ENCODE peak calls at places on chromosomes 7 and 10, in four cellular contexts. One of them, this sample, is unnamed.

GRCh38 chr10:67110286-67110685 is 184.4 kb downstream of the LRRTM3 start:
- DNase-seq in left ventricle myocardium inferior: no peak
- DNase-seq in small intestine: no peak
- DNase-seq in aorta: no peak
- DNase-seq in this sample: no peak

GRCh38 chr7:156560075-156560474 is 80.5 kb upstream of the RNF32 start:
- DNase-seq in aorta: no peak
- DNase-seq in left ventricle myocardium inferior: no peak
- DNase-seq in small intestine: peak; percentile 33
- DNase-seq in this sample: no peak

GRCh38 chr7:113715981-113716870 is 202.6 kb downstream of the PPP1R3A start:
- DNase-seq in small intestine: no peak
- DNase-seq in left ventricle myocardium inferior: no peak
- DNase-seq in aorta: no peak
- DNase-seq in this sample: no peak

GRCh38 chr10:24333736-24334135 is 124.8 kb downstream of the KIAA1217 start:
- DNase-seq in small intestine: no peak
- DNase-seq in left ventricle myocardium inferior: no peak
- DNase-seq in aorta: no peak
- DNase-seq in this sample: no peak

GRCh38 chr10:124350806-124351205 is 67.9 kb downstream of the OAT start:
- DNase-seq in aorta: no peak
- DNase-seq in left ventricle myocardium inferior: no peak
- DNase-seq in small intestine: no peak
- DNase-seq in this sample: no peak

GRCh38 chr7:128458956-128459355 is 3.3 kb downstream of the HILPDA start:
- DNase-seq in aorta: no peak
- DNase-seq in small intestine: no peak
- DNase-seq in left ventricle myocardium inferior: no peak
- DNase-seq in this sample: no peak

GRCh38 chr10:97851341-97852001 is 1.8 kb downstream of the GOLGA7B start:
- DNase-seq in left ventricle myocardium inferior: no peak
- DNase-seq in small intestine: no peak
- DNase-seq in aorta: no peak
- DNase-seq in this sample: no peak

GRCh38 chr7:12578930-12579640 is 8.6 kb downstream of the SCIN start:
- DNase-seq in aorta: no peak
- DNase-seq in small intestine: no peak
- DNase-seq in left ventricle myocardium inferior: no peak
- DNase-seq in this sample: no peak

GRCh38 chr7:110595694-110596093 is 495.2 kb upstream of the LRRN3 start:
- DNase-seq in small intestine: no peak
- DNase-seq in left ventricle myocardium inferior: no peak
- DNase-seq in aorta: no peak
- DNase-seq in this sample: no peak

GRCh38 chr7:20075415-20075814 is 141.8 kb downstream of the MACC1 start:
- DNase-seq in aorta: no peak
- DNase-seq in left ventricle myocardium inferior: no peak
- DNase-seq in small intestine: no peak
- DNase-seq in this sample: no peak

GRCh38 chr10:2456834-2457233 is 610.5 kb upstream of the PFKP start:
- DNase-seq in aorta: no peak
- DNase-seq in left ventricle myocardium inferior: no peak
- DNase-seq in small intestine: no peak
- DNase-seq in this sample: no peak

GRCh38 chr7:38178004-38178694 is at the start of gene STARD3NL:
- DNase-seq in aorta: peak; percentile 97
- DNase-seq in left ventricle myocardium inferior: peak; percentile 93
- DNase-seq in small intestine: peak; percentile 100
- DNase-seq in this sample: peak; percentile 99

GRCh38 chr10:93027508-93027907 is 33.1 kb upstream of the CYP26C1 start:
- DNase-seq in small intestine: no peak
- DNase-seq in aorta: no peak
- DNase-seq in left ventricle myocardium inferior: no peak
- DNase-seq in this sample: no peak

GRCh38 chr7:36304099-36304425 is 85.6 kb upstream of the ANLN start:
- DNase-seq in left ventricle myocardium inferior: no peak
- DNase-seq in small intestine: no peak
- DNase-seq in aorta: no peak
- DNase-seq in this sample: no peak

GRCh38 chr10:70560511-70560931 is 42.0 kb downstream of the PRF1 start:
- DNase-seq in aorta: peak; percentile 21
- DNase-seq in small intestine: no peak
- DNase-seq in left ventricle myocardium inferior: no peak
- DNase-seq in this sample: no peak

GRCh38 chr10:675532-675931 is 13.9 kb downstream of the DIP2C start:
- DNase-seq in aorta: no peak
- DNase-seq in small intestine: no peak
- DNase-seq in left ventricle myocardium inferior: no peak
- DNase-seq in this sample: no peak

GRCh38 chr7:4123823-4124222 is 558.3 kb upstream of the FOXK1 start:
- DNase-seq in small intestine: no peak
- DNase-seq in left ventricle myocardium inferior: no peak
- DNase-seq in aorta: peak; percentile 6
- DNase-seq in this sample: no peak

GRCh38 chr7:141490474-141490873 is 60.7 kb upstream of the AGK start:
- DNase-seq in small intestine: no peak
- DNase-seq in left ventricle myocardium inferior: no peak
- DNase-seq in aorta: no peak
- DNase-seq in this sample: no peak

GRCh38 chr10:126504051-126504760 is 115.9 kb upstream of the ADAM12 start:
- DNase-seq in left ventricle myocardium inferior: peak; percentile 16
- DNase-seq in small intestine: peak; percentile 30
- DNase-seq in aorta: no peak
- DNase-seq in this sample: peak; percentile 29

GRCh38 chr10:71685554-71686202 is 33.9 kb downstream of the C10orf105 start:
- DNase-seq in aorta: no peak
- DNase-seq in left ventricle myocardium inferior: no peak
- DNase-seq in small intestine: no peak
- DNase-seq in this sample: no peak

GRCh38 chr10:78543026-78543748 is 509.5 kb downstream of the RPS24 start:
- DNase-seq in left ventricle myocardium inferior: no peak
- DNase-seq in small intestine: no peak
- DNase-seq in aorta: no peak
- DNase-seq in this sample: no peak
- H3K4me1 ChIP-seq in left ventricle myocardium inferior: peaks cover 24% of the 10 kb centered on the region
- H3K4me1 ChIP-seq in small intestine: peaks cover 20% of the 10 kb centered on the region
- H3K4me1 ChIP-seq in aorta: peaks cover 3% of the 10 kb centered on the region
- H3K4me1 ChIP-seq in this sample: no peaks in the 10 kb centered on the region

DNA sequence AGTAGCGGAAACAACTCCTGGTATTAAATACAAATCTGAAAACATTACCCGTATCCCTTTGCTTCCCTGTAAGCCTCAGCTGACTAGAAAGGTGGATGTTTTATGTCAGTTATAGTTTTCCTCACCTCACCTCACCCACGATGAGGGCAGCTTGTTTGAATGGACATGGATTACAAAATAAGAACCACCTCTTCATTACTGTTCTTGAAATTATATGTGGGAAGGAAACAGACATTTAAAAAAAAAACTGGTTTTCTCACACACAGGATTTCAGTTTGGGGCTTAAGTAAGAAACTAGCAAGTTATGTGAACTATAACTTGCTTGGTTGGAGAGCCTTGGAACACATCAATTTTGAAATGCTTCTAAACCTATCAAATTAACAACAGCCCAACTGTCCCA is 232.9 kb upstream of the CCDC6 start:
- DNase-seq in aorta: no peak
- DNase-seq in small intestine: no peak
- DNase-seq in left ventricle myocardium inferior: no peak
- DNase-seq in this sample: no peak
- H3K4me3 ChIP-seq in aorta: no peak overlapping the region
- H3K4me3 ChIP-seq in small intestine: peak overlapping the region; percentile 32
- H3K4me3 ChIP-seq in left ventricle myocardium inferior: peak overlapping the region; percentile 53
- H3K4me3 ChIP-seq in this sample: no peak overlapping the region

GRCh38 chr7:83414947-83415346 is 234.0 kb downstream of the SEMA3E start:
- DNase-seq in aorta: no peak
- DNase-seq in left ventricle myocardium inferior: no peak
- DNase-seq in small intestine: no peak
- DNase-seq in this sample: no peak
- H3K4me1 ChIP-seq in aorta: no peaks in the 10 kb centered on the region
- H3K4me1 ChIP-seq in left ventricle myocardium inferior: no peaks in the 10 kb centered on the region
- H3K4me1 ChIP-seq in small intestine: no peaks in the 10 kb centered on the region
- H3K4me1 ChIP-seq in this sample: no peaks in the 10 kb centered on the region

GRCh38 chr10:21807162-21807561 is 196.4 kb downstream of the DNAJC1 start:
- DNase-seq in small intestine: no peak
- DNase-seq in aorta: no peak
- DNase-seq in left ventricle myocardium inferior: no peak
- DNase-seq in this sample: no peak
- H3K4me3 ChIP-seq in small intestine: no peak overlapping the region
- H3K4me3 ChIP-seq in aorta: no peak overlapping the region
- H3K4me3 ChIP-seq in left ventricle myocardium inferior: no peak overlapping the region
- H3K4me3 ChIP-seq in this sample: no peak overlapping the region

DNA sequence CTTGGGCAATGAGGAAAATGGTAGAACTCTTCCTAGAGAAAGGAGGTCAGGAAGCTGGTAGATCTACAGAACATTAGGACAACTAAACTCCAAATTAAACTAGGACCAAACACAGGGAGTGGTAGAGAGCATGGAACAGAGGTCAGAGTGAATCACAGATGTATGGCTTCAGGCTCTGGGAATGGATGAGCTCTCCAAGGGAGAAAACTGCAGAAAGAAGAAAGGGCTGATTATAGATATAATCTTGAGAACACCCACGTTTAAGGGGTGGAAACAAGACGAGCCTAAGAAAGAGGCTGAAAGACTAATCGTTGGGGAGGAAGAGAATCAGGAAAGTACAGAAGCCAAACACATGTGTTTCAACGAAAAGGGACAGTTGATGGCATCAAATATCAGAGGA is 41.5 kb downstream of the NUDCD3 start:
- DNase-seq in small intestine: no peak
- DNase-seq in aorta: no peak
- DNase-seq in left ventricle myocardium inferior: no peak
- DNase-seq in this sample: no peak
- H3K4me1 ChIP-seq in small intestine: no peaks in the 10 kb centered on the region
- H3K4me1 ChIP-seq in aorta: peaks cover 3% of the 10 kb centered on the region
- H3K4me1 ChIP-seq in left ventricle myocardium inferior: peaks cover 70% of the 10 kb centered on the region
- H3K4me1 ChIP-seq in this sample: no peaks in the 10 kb centered on the region

GRCh38 chr7:54719425-54719824 is 39.6 kb downstream of the SEC61G start:
- DNase-seq in aorta: no peak
- DNase-seq in small intestine: no peak
- DNase-seq in left ventricle myocardium inferior: no peak
- DNase-seq in this sample: no peak
- H3K4me3 ChIP-seq in aorta: no peak overlapping the region
- H3K4me3 ChIP-seq in small intestine: no peak overlapping the region
- H3K4me3 ChIP-seq in left ventricle myocardium inferior: no peak overlapping the region
- H3K4me3 ChIP-seq in this sample: no peak overlapping the region

DNA sequence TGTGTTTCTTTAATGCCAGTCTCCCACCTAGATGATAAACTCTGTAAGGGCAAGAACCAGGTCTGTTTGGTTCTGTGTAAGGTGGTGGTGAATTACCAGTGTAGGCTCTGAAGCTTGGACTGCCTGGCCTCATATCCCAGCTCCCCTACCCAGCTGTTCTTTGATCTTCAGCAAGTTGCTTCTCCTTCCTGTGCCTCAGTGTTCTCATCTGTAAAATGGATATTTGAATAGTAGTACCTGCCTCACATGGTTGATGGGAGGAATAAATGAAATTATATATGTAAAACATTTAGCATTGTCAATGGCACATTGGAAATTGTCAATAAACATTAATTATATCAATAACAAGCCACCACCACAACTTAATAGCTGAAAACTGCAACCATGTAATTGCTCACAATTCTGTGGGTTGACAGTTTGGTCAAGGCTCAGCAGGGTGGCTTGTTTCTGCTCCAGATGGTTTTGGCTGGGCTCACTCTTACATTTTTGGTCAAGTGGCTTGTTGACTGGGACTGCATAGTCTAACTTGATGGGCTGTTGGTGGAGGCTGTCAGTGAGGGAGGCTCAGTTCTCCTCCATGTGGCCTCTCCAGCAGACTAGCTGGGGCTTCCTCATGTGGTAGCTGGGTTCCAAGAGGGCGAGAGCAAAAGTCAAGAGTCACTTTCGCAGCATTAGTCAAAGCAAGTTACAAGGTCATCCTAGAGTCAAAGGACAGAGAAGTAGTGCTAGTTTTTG is 84.5 kb upstream of the DUSP5 start:
- DNase-seq in left ventricle myocardium inferior: no peak
- DNase-seq in aorta: no peak
- DNase-seq in small intestine: no peak
- DNase-seq in this sample: no peak
- H3K4me1 ChIP-seq in left ventricle myocardium inferior: peaks cover 49% of the 10 kb centered on the region
- H3K4me1 ChIP-seq in aorta: no peaks in the 10 kb centered on the region
- H3K4me1 ChIP-seq in small intestine: peaks cover 24% of the 10 kb centered on the region
- H3K4me1 ChIP-seq in this sample: no peaks in the 10 kb centered on the region